ENCODE peak calls at places on chromosomes 13 and 19, in ten cellular contexts. J, L, V, D, X, I, E, G, P and N are unnamed samples.

GRCh38 chr13:40061466-40062450 is 406.3 kb downstream of the COG6 start:
- DNase-seq in J (no peak), L (no peak), V (no peak), D (peak; percentile 83), X (no peak), I (no peak), E (no peak), G (no peak), P (no peak), N (peak; percentile 49)

GRCh38 chr13:31761951-31762350 is 22.6 kb downstream of the RXFP2 start:
- DNase-seq in J (peak; percentile 71), L (no peak), V (no peak), D (no peak), X (no peak), I (no peak), E (no peak), G (no peak), P (no peak), N (no peak)

GRCh38 chr13:113029487-113030258 is 60.7 kb downstream of the MCF2L start:
- DNase-seq in J (no peak), L (no peak), V (peak; percentile 46), D (peak; percentile 18), X (peak; percentile 95), I (peak; percentile 72), E (peak; percentile 92), G (peak; percentile 77), P (no peak), N (peak; percentile 86)

GRCh38 chr19:46710687-46711086 is 6.2 kb downstream of the PRKD2 start:
- DNase-seq in J (no peak), L (no peak), V (no peak), D (no peak), X (peak; percentile 93), I (no peak), E (peak; percentile 67), G (peak; percentile 94), P (no peak), N (no peak)

GRCh38 chr19:8702350-8702749 is 3.8 kb upstream of the ACTL9 start:
- DNase-seq in J (no peak), L (no peak), V (no peak), D (peak; percentile 6), X (no peak), I (no peak), E (no peak), G (no peak), P (no peak), N (no peak)

GRCh38 chr13:53788286-53788685 is 759.7 kb downstream of the OLFM4 start:
- DNase-seq in J (no peak), L (no peak), V (no peak), D (no peak), X (no peak), I (no peak), E (no peak), G (no peak), P (no peak), N (no peak)

GRCh38 chr19:30666301-30666803 is 294.2 kb downstream of the ZNF536 start:
- DNase-seq in J (peak; percentile 13), L (no peak), V (peak; percentile 42), D (peak; percentile 36), X (peak; percentile 92), I (peak; percentile 60), E (peak; percentile 78), G (peak; percentile 75), P (no peak), N (peak; percentile 66)

GRCh38 chr19:37403403-37403802 is 32.5 kb downstream of the ZNF527 start:
- DNase-seq in J (no peak), L (no peak), V (no peak), D (no peak), X (no peak), I (no peak), E (no peak), G (no peak), P (no peak), N (no peak)

GRCh38 chr19:11031421-11032070 is 57.7 kb upstream of the LDLR start:
- DNase-seq in J (no peak), L (no peak), V (no peak), D (no peak), X (no peak), I (no peak), E (no peak), G (no peak), P (no peak), N (no peak)

GRCh38 chr13:100106005-100106404 is 17.1 kb downstream of the PCCA start:
- DNase-seq in J (peak; percentile 37), L (no peak), V (no peak), D (no peak), X (no peak), I (no peak), E (no peak), G (no peak), P (no peak), N (no peak)

GRCh38 chr19:48724796-48725753 is 5.5 kb upstream of the MAMSTR start:
- DNase-seq in J (peak; percentile 93), L (no peak), V (peak; percentile 50), D (peak; percentile 98), X (peak; percentile 69), I (no peak), E (peak; percentile 75), G (peak; percentile 58), P (no peak), N (no peak)

GRCh38 chr19:9622531-9622930 is 1.5 kb upstream of the ZNF561 start:
- DNase-seq in J (no peak), L (no peak), V (no peak), D (no peak), X (no peak), I (no peak), E (no peak), G (no peak), P (no peak), N (no peak)

GRCh38 chr13:93963266-93964131 is 516.0 kb downstream of the DCT start:
- DNase-seq in J (peak; percentile 61), L (no peak), V (peak; percentile 73), D (peak; percentile 63), X (no peak), I (no peak), E (no peak), G (no peak), P (no peak), N (no peak)

GRCh38 chr13:30792257-30793000 is 57.1 kb downstream of the ALOX5AP start:
- DNase-seq in J (peak; percentile 94), L (peak; percentile 55), V (peak; percentile 91), D (peak; percentile 96), X (peak; percentile 79), I (peak; percentile 36), E (peak; percentile 75), G (peak; percentile 50), P (peak; percentile 38), N (peak; percentile 75)

DNA sequence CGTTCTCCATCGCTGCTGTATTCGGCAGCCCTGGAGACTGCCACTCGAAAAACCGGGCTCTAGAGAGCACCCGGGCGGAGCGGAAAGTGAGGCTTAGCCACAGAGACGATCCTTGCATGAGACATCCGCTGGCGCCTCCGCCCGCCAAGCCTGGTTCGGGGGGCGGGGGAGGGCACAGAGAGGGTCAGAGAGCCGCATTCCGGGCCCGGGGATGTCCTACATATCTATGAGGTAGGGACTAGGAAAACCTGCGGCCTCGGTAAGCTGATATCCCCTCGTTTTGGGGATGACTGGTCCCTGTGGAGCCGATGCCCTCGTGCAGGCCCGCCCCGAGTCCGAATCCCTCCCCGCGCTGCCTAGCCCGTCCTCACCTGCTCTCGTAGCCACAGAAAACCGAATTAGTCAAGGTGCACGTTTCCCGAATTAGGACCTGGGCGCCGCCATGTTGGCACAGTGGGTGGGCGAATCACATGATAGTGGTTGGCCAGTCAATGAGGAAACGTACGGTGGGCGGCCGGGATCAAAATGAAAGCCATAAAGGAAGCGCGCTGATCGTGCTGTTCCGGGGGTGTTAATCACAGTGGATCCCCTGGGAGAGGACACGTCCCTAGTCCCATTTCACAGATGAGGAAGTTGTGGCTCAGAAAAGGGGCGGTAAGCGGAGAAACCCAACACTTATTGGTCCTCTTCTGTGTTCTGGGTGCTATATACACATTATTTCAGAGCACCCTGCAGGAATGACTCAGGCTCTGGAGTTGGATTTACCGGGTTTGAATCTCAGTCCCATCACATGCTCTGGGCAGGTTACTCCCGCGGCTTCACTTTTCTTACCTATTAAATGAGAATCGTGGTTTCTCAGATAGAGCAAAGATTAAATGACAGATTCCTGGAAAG is at the start of gene TRMT1:
- DNase-seq in J (peak; percentile 91), L (peak; percentile 88), V (peak; percentile 97), D (peak; percentile 95), X (peak; percentile 98), I (peak; percentile 88), E (peak; percentile 94), G (peak; percentile 92), P (peak; percentile 94), N (peak; percentile 94)
- H3K27ac ChIP-seq in J (peak within 1 kb of the TSS; percentile 77), L (peak within 1 kb of the TSS; percentile 71), V (peak within 1 kb of the TSS; percentile 81), D (peak within 1 kb of the TSS; percentile 87), X (peak within 1 kb of the TSS; percentile 74), I (peak within 1 kb of the TSS; percentile 41), E (peak within 1 kb of the TSS; percentile 65), G (peak within 1 kb of the TSS; percentile 52), P (peak within 1 kb of the TSS; percentile 67), N (no peak within 1 kb of the TSS)

GRCh38 chr13:60617863-60618733 is 221.1 kb downstream of the TDRD3 start:
- DNase-seq in J (peak; percentile 36), L (no peak), V (peak; percentile 43), D (peak; percentile 63), X (peak; percentile 77), I (no peak), E (no peak), G (peak; percentile 69), P (no peak), N (no peak)
- TF ChIP-seq CTCF in J (peak; percentile 47), L (no peak), V (peak; percentile 62), D (peak; percentile 56), X (peak; percentile 78), I (no peak), E (peak; percentile 43), G (peak; percentile 80), P (no peak), N (no peak)

DNA sequence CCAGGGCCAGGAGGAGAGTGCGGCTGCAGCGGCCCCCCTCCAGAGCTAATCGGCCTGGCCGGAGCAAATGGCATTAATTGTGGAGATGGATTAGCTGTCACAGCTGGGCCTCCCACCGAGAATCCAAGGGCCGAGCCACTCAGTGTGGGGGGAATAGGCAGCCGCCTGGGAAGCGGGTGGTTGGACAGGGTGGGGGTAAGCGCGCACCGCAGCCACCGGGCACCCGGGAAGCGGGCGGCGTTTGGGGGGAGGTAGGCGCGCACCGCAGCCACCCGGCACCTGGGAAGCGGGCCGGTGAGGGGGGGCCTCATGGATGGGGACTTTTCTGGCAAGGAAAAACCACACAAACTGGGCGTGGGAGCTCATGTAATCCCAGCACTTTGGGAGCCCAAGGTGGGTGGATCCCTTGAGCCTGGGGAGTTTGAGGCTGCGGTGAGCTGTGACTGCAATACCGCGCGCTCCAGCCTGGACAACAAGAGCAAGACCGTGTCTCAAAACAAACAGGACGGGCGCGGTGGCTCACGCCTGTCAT is 9.7 kb downstream of the R3HDM4 start:
- DNase-seq in J (peak; percentile 19), L (no peak), V (no peak), D (no peak), X (peak; percentile 48), I (no peak), E (peak; percentile 62), G (no peak), P (no peak), N (peak; percentile 66)
- H3K27ac ChIP-seq in J (no peak overlapping the region), L (no peak overlapping the region), V (no peak overlapping the region), D (no peak overlapping the region), X (no peak overlapping the region), I (no peak overlapping the region), E (no peak overlapping the region), G (no peak overlapping the region), P (no peak overlapping the region), N (peak overlapping the region; percentile 65)

DNA sequence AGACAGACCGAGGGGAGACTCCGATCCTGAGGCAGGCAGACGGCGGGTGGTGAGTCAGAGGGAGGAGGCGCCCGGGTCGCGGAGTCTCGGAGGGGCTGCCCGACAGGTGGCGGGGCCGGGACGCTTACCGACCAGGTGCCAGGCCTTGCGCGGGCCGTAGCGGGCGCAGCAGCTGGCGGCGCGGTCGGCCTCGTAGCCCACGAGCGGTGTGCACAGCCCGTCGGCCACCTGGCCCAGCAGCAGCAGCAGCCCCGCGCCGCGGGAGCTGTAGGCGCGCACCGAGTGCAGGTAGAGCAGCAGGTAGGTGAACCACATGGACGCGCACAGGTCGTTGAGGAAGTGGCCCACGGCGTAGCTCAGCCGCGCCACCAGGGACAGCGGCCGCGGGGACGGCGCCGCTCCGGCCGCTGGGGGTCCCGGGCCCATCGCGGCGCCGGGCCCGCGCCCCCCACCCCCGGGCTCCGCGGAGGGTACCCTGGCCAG is 367 bp downstream of the MFSD12 start:
- DNase-seq in J (peak; percentile 35), L (no peak), V (peak; percentile 45), D (peak; percentile 23), X (peak; percentile 74), I (peak; percentile 72), E (peak; percentile 74), G (peak; percentile 33), P (no peak), N (peak; percentile 70)
- TF ChIP-seq CTCF in J (no peak), L (no peak), V (no peak), D (no peak), X (no peak), I (no peak), E (peak; percentile 22), G (no peak), P (no peak), N (no peak)